ENCODE peak calls at places on chromosomes 4 and X, in four cellular contexts. B is IMR-90, K is H1, X is mesendoderm. E is an unnamed sample.
A peak's percentile ranks its signal among the peaks of the same experiment; 100 is the strongest.

GRCh38 chr4:84908876-84909275 is 57.6 kb downstream of the WDFY3 start:
- DNase-seq in B (no peak), K (no peak), X (no peak), E (no peak)

GRCh38 chr4:7828011-7828720 is 111.5 kb downstream of the AFAP1 start:
- DNase-seq in K (no peak), X (peak; percentile 89), B (peak; percentile 100), E (no peak)

GRCh38 chr4:76514087-76514486 is 79.1 kb downstream of the SHROOM3 start:
- DNase-seq in K (no peak), B (no peak), X (no peak), E (no peak)

GRCh38 chr4:160495356-160495755 is 1392.5 kb downstream of the RAPGEF2 start:
- DNase-seq in B (no peak), X (no peak), K (no peak), E (no peak)

GRCh38 chr4:71860643-71861042 is 76.8 kb upstream of the GC start:
- DNase-seq in X (peak; percentile 86), B (no peak), K (no peak), E (no peak)

GRCh38 chr4:1091561-1091995 is 21.8 kb downstream of the RNF212 start:
- DNase-seq in K (no peak), X (no peak), B (no peak), E (peak; percentile 20)

GRCh38 chrX:112078606-112079005 is 4.0 kb downstream of the TRPC5 start:
- DNase-seq in X (no peak), K (no peak), B (peak; percentile 53), E (no peak)

GRCh38 chrX:134186362-134187121 is 50.4 kb upstream of the CCDC160 start:
- DNase-seq in X (no peak), B (no peak), K (no peak), E (no peak)

GRCh38 chr4:144714166-144714565 is 68.2 kb downstream of the HHIP start:
- DNase-seq in B (peak; percentile 12), K (no peak), X (no peak), E (no peak)

GRCh38 chrX:71509289-71509688 is 23.6 kb upstream of the OGT start:
- DNase-seq in X (no peak), B (no peak), K (no peak), E (no peak)
- H4K5ac ChIP-seq in X (no peak overlapping the region), B (no peak overlapping the region), K (no peak overlapping the region), E (no peak overlapping the region)

DNA sequence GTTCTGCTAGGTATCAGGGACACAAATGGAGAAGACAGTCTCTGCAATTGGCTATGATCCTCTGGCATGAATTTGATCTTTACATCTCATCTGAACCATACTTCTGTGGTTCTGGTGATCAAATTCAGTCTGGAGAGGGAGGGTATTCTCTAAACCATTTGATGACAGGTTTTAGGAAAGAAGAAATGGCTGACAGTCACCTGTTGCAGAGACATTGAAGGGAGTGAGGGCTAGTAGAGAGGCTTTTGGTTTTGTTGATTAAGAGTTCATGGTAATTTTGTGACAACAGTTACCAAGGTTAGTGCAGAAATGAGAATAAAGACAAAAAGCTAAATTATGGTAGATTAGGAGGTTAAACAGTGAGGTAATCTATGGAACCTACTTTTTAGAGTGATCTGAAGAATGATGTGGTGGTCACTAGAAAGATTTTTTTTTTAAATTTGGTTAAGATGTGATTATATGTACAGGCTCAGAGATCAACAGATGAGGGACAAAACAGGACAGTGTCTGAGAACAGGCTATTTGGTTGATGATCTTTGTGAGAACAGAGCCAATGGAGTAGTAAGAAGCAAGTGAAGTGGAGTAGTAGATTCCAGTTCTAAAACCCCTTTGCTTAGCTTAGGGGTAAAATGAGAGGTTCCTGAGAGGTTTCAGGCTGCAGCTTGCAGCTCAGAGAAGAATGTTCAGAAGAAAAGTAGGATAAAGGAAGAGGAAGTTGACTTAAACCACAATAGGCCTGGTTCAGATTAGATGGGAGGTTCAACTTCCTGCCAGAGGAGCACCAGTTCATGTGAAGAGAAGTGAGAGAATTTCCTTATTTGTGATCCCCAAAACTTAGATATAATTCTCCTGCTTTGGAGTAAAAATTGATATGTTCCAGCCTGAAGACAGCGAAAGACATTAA is 34.7 kb downstream of the VSIG4 start:
- DNase-seq in K (no peak), B (no peak), X (no peak), E (no peak)
- H4K5ac ChIP-seq in K (no peak overlapping the region), B (no peak overlapping the region), X (no peak overlapping the region), E (no peak overlapping the region)

GRCh38 chr4:4859010-4859798 is at the start of gene MSX1:
- DNase-seq in X (peak; percentile 92), B (peak; percentile 75), K (peak; percentile 79), E (peak; percentile 96)

GRCh38 chr4:4856071-4857000 is 3.1 kb upstream of the MSX1 start:
- DNase-seq in B (no peak), K (no peak), X (peak; percentile 77), E (no peak)

GRCh38 chr4:4857001-4857808 is 2.3 kb upstream of the MSX1 start:
- DNase-seq in B (no peak), K (no peak), X (peak; percentile 19), E (no peak)

GRCh38 chr4:4858527-4858926 is 938 bp upstream of the MSX1 start:
- DNase-seq in K (no peak), B (no peak), X (peak; percentile 65), E (no peak)

GRCh38 chr4:4857809-4858508 is 1.5 kb upstream of the MSX1 start:
- DNase-seq in B (no peak), K (no peak), X (peak; percentile 59), E (no peak)
- H4K5ac ChIP-seq in B (no peak overlapping the region), K (no peak overlapping the region), X (no peak overlapping the region), E (no peak overlapping the region)

GRCh38 chr4:20044936-20045335 is 206.8 kb upstream of the SLIT2 start:
- DNase-seq in X (no peak), K (no peak), B (no peak), E (no peak)

GRCh38 chr4:20041838-20042237 is 209.9 kb upstream of the SLIT2 start:
- DNase-seq in K (no peak), X (no peak), B (no peak), E (no peak)

GRCh38 chr4:20044502-20044911 is 207.2 kb upstream of the SLIT2 start:
- DNase-seq in X (no peak), K (no peak), B (peak; percentile 50), E (no peak)

GRCh38 chr4:20043992-20044391 is 207.7 kb upstream of the SLIT2 start:
- DNase-seq in K (no peak), X (no peak), B (no peak), E (no peak)

GRCh38 chr4:20042769-20043168 is 208.9 kb upstream of the SLIT2 start:
- DNase-seq in K (no peak), X (no peak), B (no peak), E (no peak)
- H4K5ac ChIP-seq in K (no peak overlapping the region), X (no peak overlapping the region), B (no peak overlapping the region), E (no peak overlapping the region)

E was measured in H9.